ENCODE peak calls at places on chromosomes 16 and 17, in five cellular contexts. J is CD8-positive, alpha-beta T cell; W is breast epithelium; U is kidney; I is AG09309. X is an unnamed sample.

GRCh38 chr16:9607512-9608230 is 516.2 kb downstream of the HAPSTR1 start:
- DNase-seq in J (no peak), W (no peak), U (no peak), I (no peak), X (peak)

GRCh38 chr17:18043491-18043890 is 4.3 kb downstream of the GID4 start:
- DNase-seq in J (no peak), W (no peak), U (no peak), I (no peak), X (peak)

GRCh38 chr17:8696456-8696855 is 48.2 kb downstream of the CCDC42 start:
- DNase-seq in J (no peak), W (no peak), U (no peak), I (no peak), X (no peak)

GRCh38 chr17:32747856-32748255 is 129.1 kb downstream of the MYO1D start:
- DNase-seq in J (no peak), W (no peak), U (no peak), I (no peak), X (no peak)

GRCh38 chr16:50178397-50179018 is 25.4 kb downstream of the TENT4B start:
- DNase-seq in J (no peak), W (no peak), U (no peak), I (no peak), X (peak)

GRCh38 chr16:67396159-67396774 is 3.0 kb upstream of the TPPP3 start:
- DNase-seq in J (no peak), W (peak), U (peak), I (no peak), X (peak)

GRCh38 chr16:85372627-85373372 is 240.3 kb upstream of the GSE1 start:
- DNase-seq in J (no peak), W (no peak), U (peak), I (peak), X (peak)

GRCh38 chr16:54651440-54651839 is 279.2 kb upstream of the IRX5 start:
- DNase-seq in J (no peak), W (no peak), U (no peak), I (no peak), X (no peak)

GRCh38 chr17:3843935-3844516 is 2.0 kb downstream of the NCBP3 start:
- DNase-seq in J (peak), W (no peak), U (no peak), I (no peak), X (peak)

GRCh38 chr17:61461586-61461966 is 9.4 kb downstream of the TBX4 start:
- DNase-seq in J (no peak), W (no peak), U (no peak), I (no peak), X (no peak)

GRCh38 chr17:61486135-61487120 is 34.2 kb downstream of the TBX4 start:
- DNase-seq in J (no peak), W (no peak), U (peak), I (no peak), X (no peak)

GRCh38 chr16:55115506-55115905 is 184.8 kb downstream of the IRX5 start:
- DNase-seq in J (no peak), W (no peak), U (no peak), I (no peak), X (no peak)

GRCh38 chr16:77738706-77739105 is 16.4 kb downstream of the NUDT7 start:
- DNase-seq in J (no peak), W (no peak), U (no peak), I (no peak), X (peak)

GRCh38 chr16:59886021-59886420 is 1151.9 kb upstream of the GOT2 start:
- DNase-seq in J (no peak), W (peak), U (no peak), I (peak), X (peak)

GRCh38 chr17:82716383-82717181 is at the start of gene FN3KRP:
- DNase-seq in J (peak), W (peak), U (peak), I (peak), X (peak)

DNA sequence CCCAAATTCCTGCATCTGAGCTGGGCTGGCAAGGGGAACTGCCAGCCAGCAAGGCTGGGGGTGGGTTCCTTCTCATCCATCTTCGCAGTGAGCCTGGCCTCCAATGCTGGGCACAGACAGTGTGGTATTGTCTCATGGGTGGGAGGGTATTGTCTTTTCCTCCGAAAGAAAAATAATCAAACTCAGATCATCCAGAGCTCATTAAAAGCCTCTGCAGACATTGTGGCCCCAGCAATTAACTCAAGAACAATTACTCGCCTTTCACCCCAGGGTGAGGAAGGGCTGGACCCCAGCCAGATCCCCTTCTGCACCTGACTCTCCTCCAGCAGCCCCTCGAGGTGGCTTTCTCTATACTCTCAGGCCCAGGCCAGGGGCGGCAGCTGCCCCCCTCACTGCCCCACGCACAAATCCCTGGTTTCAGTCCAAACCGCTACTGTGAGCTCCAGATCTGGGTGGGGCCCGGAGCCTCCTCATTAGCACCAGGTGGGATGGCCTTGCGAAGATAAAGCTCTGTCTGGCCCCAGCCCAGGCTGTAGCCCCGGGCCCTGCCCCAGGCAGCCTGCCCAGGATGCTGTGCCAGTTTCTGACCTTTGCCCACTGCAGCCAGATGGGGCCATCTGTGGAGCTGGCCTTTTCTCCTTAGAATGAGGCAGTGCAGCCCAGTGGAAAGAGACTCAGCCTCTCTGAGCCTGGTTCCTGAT is 2.3 kb upstream of the KRT15 start:
- DNase-seq in J (no peak), W (no peak), U (no peak), I (no peak), X (no peak)
- H3K4me3 ChIP-seq in J (no peak), W (peak), U (no peak), I (no peak), X (no peak)

DNA sequence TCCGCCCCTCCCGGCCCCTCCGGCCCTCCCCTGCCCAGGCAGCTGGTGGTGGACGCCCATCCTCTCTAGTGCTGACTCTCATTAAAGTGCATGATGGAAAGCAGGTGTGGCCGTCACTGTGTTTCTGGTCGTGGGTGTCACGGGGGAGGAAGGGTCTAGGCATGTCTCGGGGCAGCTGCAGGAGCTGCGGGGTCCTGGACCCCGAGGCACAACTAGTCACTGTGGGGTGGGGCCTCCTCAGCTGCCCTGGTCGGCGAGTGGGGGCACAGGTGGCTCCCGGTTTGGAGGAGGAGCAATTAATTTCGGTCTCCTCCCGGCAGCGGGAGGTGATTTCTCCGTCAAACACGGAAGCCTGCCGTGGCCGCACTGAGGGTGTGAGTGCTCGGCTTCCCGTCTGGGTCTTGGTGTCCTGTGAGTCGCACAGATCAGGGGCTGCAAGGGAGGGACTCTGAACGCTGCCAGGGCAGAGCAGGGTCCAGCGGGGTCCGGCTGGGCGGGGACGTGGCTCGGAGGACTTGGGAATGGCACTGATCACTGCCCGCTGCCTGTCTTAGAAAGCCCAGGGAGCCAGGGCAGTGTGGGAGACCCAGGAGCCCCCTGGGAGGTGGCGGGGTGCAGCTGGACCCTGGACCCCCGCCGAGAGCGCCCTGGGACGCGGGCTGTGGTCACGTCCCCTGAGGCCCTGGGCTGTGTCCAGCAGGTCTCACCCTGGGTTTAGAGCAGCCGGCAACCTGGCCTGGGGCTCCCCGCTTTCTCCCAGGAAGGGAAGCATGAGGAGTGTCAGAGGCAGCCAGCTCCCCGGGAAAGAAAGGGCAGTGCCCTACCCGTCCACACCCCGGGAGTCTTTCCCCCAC is 3.3 kb downstream of the TPSD1 start:
- DNase-seq in J (no peak), W (no peak), U (no peak), I (no peak), X (no peak)
- H3K4me3 ChIP-seq in J (no peak), W (peak), U (no peak), I (no peak), X (no peak)

DNA sequence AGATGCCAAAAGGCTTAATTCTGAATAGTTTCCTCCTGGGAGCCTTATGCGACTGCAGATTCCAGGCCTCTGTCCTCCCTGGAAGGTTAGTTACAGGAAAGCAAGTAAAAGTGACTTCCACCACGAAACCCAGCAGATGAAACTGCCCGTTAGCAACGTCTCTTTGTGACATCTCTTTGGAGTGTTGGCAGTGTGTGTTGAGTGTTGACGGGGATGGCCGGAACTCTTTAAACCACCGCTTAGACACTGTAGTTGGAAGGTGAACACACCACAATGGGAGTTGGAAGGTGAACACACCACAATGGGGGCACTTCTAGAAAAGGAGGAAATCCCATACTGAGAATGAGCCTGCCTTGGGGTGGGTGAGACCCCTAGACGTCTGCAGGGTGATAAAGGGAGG is 858 bp downstream of the SKAP1 start:
- DNase-seq in J (peak), W (no peak), U (no peak), I (no peak), X (no peak)
- H3K4me3 ChIP-seq in J (peak), W (peak), U (peak), I (no peak), X (no peak)

GRCh38 chr16:81403601-81404391 is 40.8 kb upstream of the CMIP start:
- DNase-seq in J (peak), W (peak), U (peak), I (no peak), X (peak)
- H3K4me3 ChIP-seq in J (peak), W (peak), U (no peak), I (peak), X (no peak)

GRCh38 chr16:75263963-75264445 is 12.6 kb upstream of the BCAR1 start:
- DNase-seq in J (no peak), W (no peak), U (peak), I (no peak), X (no peak)
- H3K4me3 ChIP-seq in J (no peak), W (peak), U (peak), I (peak), X (no peak)

DNA sequence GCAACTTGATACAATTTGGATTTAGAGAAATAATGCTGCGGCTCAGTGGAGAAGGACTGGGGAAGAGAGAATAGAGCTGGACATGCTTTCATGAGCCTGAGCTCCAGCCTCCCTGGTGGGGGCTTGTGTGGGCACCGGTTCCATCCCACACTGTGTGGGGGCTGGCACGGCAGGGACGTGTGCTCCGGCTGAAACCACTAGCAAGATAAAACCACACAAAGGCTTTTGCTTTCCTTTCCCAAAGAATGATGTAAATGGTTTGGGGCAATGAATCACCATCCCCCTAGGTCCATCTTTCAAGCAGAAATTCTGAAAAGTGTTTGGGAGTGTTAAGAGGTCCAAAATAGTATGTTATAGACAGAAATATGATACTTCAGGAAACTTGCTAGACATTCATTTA is 77.0 kb downstream of the CDH11 start:
- DNase-seq in J (no peak), W (no peak), U (no peak), I (peak), X (peak)
- H3K4me3 ChIP-seq in J (no peak), W (no peak), U (no peak), I (no peak), X (no peak)

DNA sequence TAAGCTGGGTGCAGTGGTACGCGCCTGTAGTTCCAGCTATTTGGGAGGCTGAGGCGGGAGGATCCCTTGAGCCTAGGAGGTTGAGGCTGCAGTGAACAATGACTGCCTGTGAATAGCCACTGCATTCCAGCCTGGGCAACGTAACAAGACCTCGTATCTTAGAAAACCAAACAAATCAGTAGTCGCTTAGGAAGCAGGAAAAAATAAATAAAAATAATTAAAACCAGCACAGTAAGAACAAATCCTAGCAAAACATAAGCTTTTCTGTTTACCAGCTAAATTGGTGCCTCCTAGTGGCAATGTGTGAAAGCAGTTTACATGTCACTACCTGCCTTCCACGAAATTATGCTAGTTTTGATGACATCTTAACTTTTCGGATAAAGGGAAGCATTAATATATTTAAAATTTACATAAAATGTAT is 1.3 kb downstream of the ARMC5 start:
- DNase-seq in J (no peak), W (no peak), U (peak), I (peak), X (peak)
- H3K4me3 ChIP-seq in J (peak), W (peak), U (peak), I (peak), X (peak)

GRCh38 chr17:45428954-45429337 is 3.7 kb downstream of the ARHGAP27 start:
- DNase-seq in J (no peak), W (no peak), U (peak), I (no peak), X (no peak)
- H3K4me3 ChIP-seq in J (no peak), W (no peak), U (no peak), I (no peak), X (no peak)

DNA sequence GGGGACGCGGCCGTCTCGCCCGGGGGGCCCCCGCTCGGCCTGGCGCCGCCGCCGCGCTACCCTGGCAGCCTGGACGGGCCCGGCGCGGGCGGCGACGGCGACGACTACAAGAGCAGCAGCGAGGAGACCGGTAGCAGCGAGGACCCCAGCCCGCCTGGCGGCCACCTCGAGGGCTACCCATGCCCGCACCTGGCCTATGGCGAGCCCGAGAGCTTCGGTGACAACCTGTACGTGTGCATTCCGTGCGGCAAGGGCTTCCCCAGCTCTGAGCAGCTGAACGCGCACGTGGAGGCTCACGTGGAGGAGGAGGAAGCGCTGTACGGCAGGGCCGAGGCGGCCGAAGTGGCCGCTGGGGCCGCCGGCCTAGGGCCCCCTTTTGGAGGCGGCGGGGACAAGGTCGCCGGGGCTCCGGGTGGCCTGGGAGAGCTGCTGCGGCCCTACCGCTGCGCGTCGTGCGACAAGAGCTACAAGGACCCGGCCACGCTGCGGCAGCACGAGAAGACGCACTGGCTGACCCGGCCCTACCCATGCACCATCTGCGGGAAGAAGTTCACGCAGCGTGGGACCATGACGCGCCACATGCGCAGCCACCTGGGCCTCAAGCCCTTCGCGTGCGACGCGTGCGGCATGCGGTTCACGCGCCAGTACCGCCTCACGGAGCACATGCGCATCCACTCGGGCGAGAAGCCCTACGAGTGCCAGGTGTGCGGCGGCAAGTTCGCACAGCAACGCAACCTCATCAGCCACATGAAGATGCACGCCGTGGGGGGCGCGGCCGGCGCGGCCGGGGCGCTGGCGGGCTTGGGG is 3.0 kb downstream of the HIC1 start:
- DNase-seq in J (peak), W (no peak), U (peak), I (no peak), X (no peak)
- H3K4me3 ChIP-seq in J (no peak), W (peak), U (peak), I (no peak), X (no peak)

GRCh38 chr16:79067600-79067999 is 532.9 kb downstream of the MAF start:
- DNase-seq in J (no peak), W (no peak), U (no peak), I (no peak), X (peak)
- H3K4me3 ChIP-seq in J (no peak), W (no peak), U (no peak), I (no peak), X (no peak)